ENCODE peak calls at places on chromosome 1, in nine cellular contexts. C is coronary artery; Y is Right ventricle myocardium superior; V is stimulated activated CD4-positive, alpha-beta T cell treated with anti-CD3 and anti-CD28 coated beads, Interleukin-1b, Interleukin-23, amount 100 ng/mL, for 24 hours; G is tibial nerve; K is colonic mucosa; I is NCI-H345; W is iPS-NIHi11; Q is effector memory CD8-positive, alpha-beta T cell. O is an unnamed sample.

GRCh38 chr1:66300986-66301451 is 232.9 kb upstream of the SGIP1 start:
- DNase-seq in C (no peak), Y (no peak), V (no peak), G (no peak), K (no peak), I (no peak), W (no peak), Q (no peak), O (no peak)

GRCh38 chr1:107870691-107871090 is 94.3 kb downstream of the VAV3 start:
- DNase-seq in C (no peak), Y (no peak), V (no peak), G (no peak), K (no peak), I (no peak), W (no peak), Q (no peak), O (no peak)

GRCh38 chr1:205585835-205586785 is 45.7 kb downstream of the ELK4 start:
- DNase-seq in C (peak), Y (no peak), V (no peak), G (no peak), K (no peak), I (no peak), W (no peak), Q (no peak), O (peak)

GRCh38 chr1:56578963-56579875 is at the start of gene PLPP3:
- DNase-seq in C (peak), Y (peak), V (no peak), G (peak), K (peak), I (peak), W (peak), Q (no peak), O (peak)

GRCh38 chr1:77540501-77541161 is 141.8 kb downstream of the ZZZ3 start:
- DNase-seq in C (no peak), Y (no peak), V (no peak), G (no peak), K (no peak), I (no peak), W (no peak), Q (no peak), O (no peak)

GRCh38 chr1:14738235-14738634 is 139.8 kb downstream of the KAZN start:
- DNase-seq in C (no peak), Y (no peak), V (no peak), G (no peak), K (no peak), I (peak), W (no peak), Q (no peak), O (no peak)

GRCh38 chr1:1602941-1603506 is 3.1 kb upstream of the FNDC10 start:
- DNase-seq in C (no peak), Y (no peak), V (no peak), G (no peak), K (no peak), I (no peak), W (no peak), Q (no peak), O (peak)

GRCh38 chr1:183267646-183268431 is 81.8 kb downstream of the LAMC2 start:
- DNase-seq in C (no peak), Y (no peak), V (no peak), G (no peak), K (no peak), I (no peak), W (no peak), Q (no peak), O (no peak)

GRCh38 chr1:170807432-170807831 is 127.9 kb upstream of the MROH9 start:
- DNase-seq in C (no peak), Y (no peak), V (no peak), G (no peak), K (no peak), I (no peak), W (no peak), Q (no peak), O (no peak)

GRCh38 chr1:85681087-85681486 is 27.1 kb downstream of the ZNHIT6 start:
- DNase-seq in C (no peak), Y (no peak), V (no peak), G (no peak), K (no peak), I (no peak), W (no peak), Q (no peak), O (no peak)

GRCh38 chr1:204321665-204322064 is 38.1 kb downstream of the PLEKHA6 start:
- DNase-seq in C (no peak), Y (peak), V (no peak), G (no peak), K (no peak), I (no peak), W (no peak), Q (no peak), O (no peak)

GRCh38 chr1:181748013-181748412 is 264.7 kb downstream of the CACNA1E start:
- DNase-seq in C (no peak), Y (no peak), V (no peak), G (no peak), K (no peak), I (no peak), W (no peak), Q (no peak), O (no peak)